ENCODE peak calls at places on chromosomes 5 and 9, in eight cellular contexts. One of them, this sample, is unnamed.

GRCh38 chr9:97475079-97475478 is 26.4 kb upstream of the TMOD1 start:
- DNase-seq in tibial artery: no peak
- DNase-seq in AG04450: peak
- DNase-seq in cardiac muscle cell: no peak
- DNase-seq in fibroblast of pulmonary artery: no peak
- DNase-seq in stimulated activated CD8-positive, alpha-beta memory T cell treated with anti-CD3 and anti-CD28 coated beads, Interleukin-2, amount 100 ng/mL, for 1 hour: no peak
- DNase-seq in H7: no peak
- DNase-seq in 8988T: no peak
- DNase-seq in this sample: no peak

GRCh38 chr5:168328804-168329203 is 37.4 kb downstream of the WWC1 start:
- DNase-seq in tibial artery: no peak
- DNase-seq in AG04450: no peak
- DNase-seq in cardiac muscle cell: peak
- DNase-seq in fibroblast of pulmonary artery: no peak
- DNase-seq in stimulated activated CD8-positive, alpha-beta memory T cell treated with anti-CD3 and anti-CD28 coated beads, Interleukin-2, amount 100 ng/mL, for 1 hour: no peak
- DNase-seq in H7: peak
- DNase-seq in 8988T: no peak
- DNase-seq in this sample: peak

GRCh38 chr9:92609142-92609500 is 60.8 kb downstream of the IPPK start:
- DNase-seq in tibial artery: no peak
- DNase-seq in AG04450: no peak
- DNase-seq in cardiac muscle cell: peak
- DNase-seq in fibroblast of pulmonary artery: peak
- DNase-seq in stimulated activated CD8-positive, alpha-beta memory T cell treated with anti-CD3 and anti-CD28 coated beads, Interleukin-2, amount 100 ng/mL, for 1 hour: no peak
- DNase-seq in H7: peak
- DNase-seq in 8988T: no peak
- DNase-seq in this sample: no peak

GRCh38 chr5:80745490-80745889 is 90.7 kb upstream of the DHFR start:
- DNase-seq in tibial artery: no peak
- DNase-seq in AG04450: no peak
- DNase-seq in cardiac muscle cell: no peak
- DNase-seq in fibroblast of pulmonary artery: no peak
- DNase-seq in stimulated activated CD8-positive, alpha-beta memory T cell treated with anti-CD3 and anti-CD28 coated beads, Interleukin-2, amount 100 ng/mL, for 1 hour: no peak
- DNase-seq in H7: no peak
- DNase-seq in 8988T: no peak
- DNase-seq in this sample: no peak

GRCh38 chr9:92713528-92713927 is 43.6 kb upstream of the IPPK start:
- DNase-seq in tibial artery: no peak
- DNase-seq in AG04450: no peak
- DNase-seq in cardiac muscle cell: no peak
- DNase-seq in fibroblast of pulmonary artery: no peak
- DNase-seq in stimulated activated CD8-positive, alpha-beta memory T cell treated with anti-CD3 and anti-CD28 coated beads, Interleukin-2, amount 100 ng/mL, for 1 hour: no peak
- DNase-seq in H7: peak
- DNase-seq in 8988T: peak
- DNase-seq in this sample: no peak

GRCh38 chr5:160390787-160391696 is 8.8 kb downstream of the FAM200C start:
- DNase-seq in tibial artery: no peak
- DNase-seq in AG04450: no peak
- DNase-seq in cardiac muscle cell: peak
- DNase-seq in fibroblast of pulmonary artery: peak
- DNase-seq in stimulated activated CD8-positive, alpha-beta memory T cell treated with anti-CD3 and anti-CD28 coated beads, Interleukin-2, amount 100 ng/mL, for 1 hour: no peak
- DNase-seq in H7: no peak
- DNase-seq in 8988T: no peak
- DNase-seq in this sample: no peak

GRCh38 chr5:92980491-92980890 is 600.5 kb downstream of the NR2F1-AS1 start:
- DNase-seq in tibial artery: no peak
- DNase-seq in AG04450: no peak
- DNase-seq in cardiac muscle cell: no peak
- DNase-seq in fibroblast of pulmonary artery: peak
- DNase-seq in stimulated activated CD8-positive, alpha-beta memory T cell treated with anti-CD3 and anti-CD28 coated beads, Interleukin-2, amount 100 ng/mL, for 1 hour: no peak
- DNase-seq in H7: no peak
- DNase-seq in 8988T: no peak
- DNase-seq in this sample: no peak

GRCh38 chr5:78587081-78587774 is 61.3 kb downstream of the LHFPL2 start:
- DNase-seq in tibial artery: no peak
- DNase-seq in AG04450: no peak
- DNase-seq in cardiac muscle cell: no peak
- DNase-seq in fibroblast of pulmonary artery: no peak
- DNase-seq in stimulated activated CD8-positive, alpha-beta memory T cell treated with anti-CD3 and anti-CD28 coated beads, Interleukin-2, amount 100 ng/mL, for 1 hour: no peak
- DNase-seq in H7: no peak
- DNase-seq in 8988T: no peak
- DNase-seq in this sample: no peak

GRCh38 chr5:154058055-154059038 is 19.6 kb downstream of the MFAP3 start:
- DNase-seq in tibial artery: no peak
- DNase-seq in AG04450: no peak
- DNase-seq in cardiac muscle cell: no peak
- DNase-seq in fibroblast of pulmonary artery: peak
- DNase-seq in stimulated activated CD8-positive, alpha-beta memory T cell treated with anti-CD3 and anti-CD28 coated beads, Interleukin-2, amount 100 ng/mL, for 1 hour: no peak
- DNase-seq in H7: no peak
- DNase-seq in 8988T: no peak
- DNase-seq in this sample: no peak

GRCh38 chr9:133305731-133306130 is 30.3 kb downstream of the SURF6 start:
- DNase-seq in tibial artery: no peak
- DNase-seq in AG04450: no peak
- DNase-seq in cardiac muscle cell: no peak
- DNase-seq in fibroblast of pulmonary artery: no peak
- DNase-seq in stimulated activated CD8-positive, alpha-beta memory T cell treated with anti-CD3 and anti-CD28 coated beads, Interleukin-2, amount 100 ng/mL, for 1 hour: no peak
- DNase-seq in H7: no peak
- DNase-seq in 8988T: no peak
- DNase-seq in this sample: no peak

GRCh38 chr5:133245191-133246052 is 193.6 kb downstream of the HSPA4 start:
- DNase-seq in tibial artery: no peak
- DNase-seq in AG04450: peak
- DNase-seq in cardiac muscle cell: no peak
- DNase-seq in fibroblast of pulmonary artery: peak
- DNase-seq in stimulated activated CD8-positive, alpha-beta memory T cell treated with anti-CD3 and anti-CD28 coated beads, Interleukin-2, amount 100 ng/mL, for 1 hour: no peak
- DNase-seq in H7: peak
- DNase-seq in 8988T: peak
- DNase-seq in this sample: no peak

GRCh38 chr9:120654278-120654677 is 60.0 kb downstream of the MEGF9 start:
- DNase-seq in tibial artery: no peak
- DNase-seq in AG04450: no peak
- DNase-seq in cardiac muscle cell: no peak
- DNase-seq in fibroblast of pulmonary artery: peak
- DNase-seq in stimulated activated CD8-positive, alpha-beta memory T cell treated with anti-CD3 and anti-CD28 coated beads, Interleukin-2, amount 100 ng/mL, for 1 hour: no peak
- DNase-seq in H7: no peak
- DNase-seq in 8988T: no peak
- DNase-seq in this sample: no peak

GRCh38 chr5:80143491-80143890 is 108.3 kb downstream of the THBS4 start:
- DNase-seq in tibial artery: no peak
- DNase-seq in AG04450: no peak
- DNase-seq in cardiac muscle cell: no peak
- DNase-seq in fibroblast of pulmonary artery: no peak
- DNase-seq in stimulated activated CD8-positive, alpha-beta memory T cell treated with anti-CD3 and anti-CD28 coated beads, Interleukin-2, amount 100 ng/mL, for 1 hour: no peak
- DNase-seq in H7: no peak
- DNase-seq in 8988T: no peak
- DNase-seq in this sample: peak

GRCh38 chr5:157324237-157324636 is 58.3 kb downstream of the CYFIP2 start:
- DNase-seq in tibial artery: no peak
- DNase-seq in AG04450: no peak
- DNase-seq in cardiac muscle cell: no peak
- DNase-seq in fibroblast of pulmonary artery: no peak
- DNase-seq in stimulated activated CD8-positive, alpha-beta memory T cell treated with anti-CD3 and anti-CD28 coated beads, Interleukin-2, amount 100 ng/mL, for 1 hour: no peak
- DNase-seq in H7: peak
- DNase-seq in 8988T: peak
- DNase-seq in this sample: peak

GRCh38 chr5:147554285-147554817 is 44.5 kb upstream of the DPYSL3 start:
- DNase-seq in tibial artery: no peak
- DNase-seq in AG04450: no peak
- DNase-seq in cardiac muscle cell: no peak
- DNase-seq in fibroblast of pulmonary artery: peak
- DNase-seq in stimulated activated CD8-positive, alpha-beta memory T cell treated with anti-CD3 and anti-CD28 coated beads, Interleukin-2, amount 100 ng/mL, for 1 hour: no peak
- DNase-seq in H7: no peak
- DNase-seq in 8988T: no peak
- DNase-seq in this sample: no peak

GRCh38 chr9:91783411-91783810 is 166.6 kb downstream of the ROR2 start:
- DNase-seq in tibial artery: no peak
- DNase-seq in AG04450: no peak
- DNase-seq in cardiac muscle cell: no peak
- DNase-seq in fibroblast of pulmonary artery: no peak
- DNase-seq in stimulated activated CD8-positive, alpha-beta memory T cell treated with anti-CD3 and anti-CD28 coated beads, Interleukin-2, amount 100 ng/mL, for 1 hour: no peak
- DNase-seq in H7: no peak
- DNase-seq in 8988T: no peak
- DNase-seq in this sample: no peak

This sample was measured in WTC11.